ENCODE peak calls at places on chromosomes 11 and 22, in five cellular contexts. Z is esophagus squamous epithelium, R is stomach, S is HCT116, L is H54. H is an unnamed sample.
A peak's percentile ranks its signal among the peaks of the same experiment; 100 is the strongest.

GRCh38 chr22:18076060-18076497 is 1.7 kb upstream of the PEX26 start:
- DNase-seq in Z (no peak), R (peak; percentile 60), S (peak; percentile 75), L (no peak), H (peak; percentile 88)

GRCh38 chr22:26565889-26566288 is 24.0 kb downstream of the TPST2 start:
- DNase-seq in Z (no peak), R (no peak), S (no peak), L (no peak), H (no peak)

GRCh38 chr22:44291265-44292006 is 21.3 kb downstream of the SHISAL1 start:
- DNase-seq in Z (no peak), R (no peak), S (no peak), L (no peak), H (peak; percentile 5)

GRCh38 chr22:28855355-28856094 is 27.8 kb upstream of the ZNRF3 start:
- DNase-seq in Z (no peak), R (peak; percentile 42), S (peak; percentile 73), L (peak; percentile 20), H (peak; percentile 83)

GRCh38 chr11:75159081-75159953 is 8.4 kb downstream of the SLCO2B1 start:
- DNase-seq in Z (no peak), R (peak; percentile 74), S (no peak), L (no peak), H (no peak)

GRCh38 chr11:1925373-1926155 is 6.1 kb downstream of the TNNT3 start:
- DNase-seq in Z (no peak), R (no peak), S (no peak), L (no peak), H (no peak)

GRCh38 chr22:35314161-35314942 is 14.7 kb downstream of the TOM1 start:
- DNase-seq in Z (no peak), R (no peak), S (no peak), L (no peak), H (no peak)

GRCh38 chr11:64263947-64264317 is 12.6 kb downstream of the PLCB3 start:
- DNase-seq in Z (no peak), R (no peak), S (no peak), L (no peak), H (no peak)

GRCh38 chr11:106386519-106386918 is 309.1 kb downstream of the AASDHPPT start:
- DNase-seq in Z (no peak), R (no peak), S (no peak), L (no peak), H (no peak)

GRCh38 chr22:50019316-50019715 is 6.8 kb upstream of the IL17REL start:
- DNase-seq in Z (no peak), R (no peak), S (no peak), L (no peak), H (no peak)

GRCh38 chr22:19105867-19106802 is 16.1 kb downstream of the DGCR2 start:
- DNase-seq in Z (no peak), R (no peak), S (no peak), L (no peak), H (peak; percentile 66)

GRCh38 chr11:76048763-76049162 is 157.5 kb downstream of the WNT11 start:
- DNase-seq in Z (no peak), R (no peak), S (peak; percentile 13), L (no peak), H (peak; percentile 77)

GRCh38 chr11:114073506-114074381 is 14.2 kb downstream of the ZBTB16 start:
- DNase-seq in Z (no peak), R (no peak), S (no peak), L (no peak), H (peak; percentile 12)

GRCh38 chr22:49212002-49212401 is 615.7 kb downstream of the BRD1 start:
- DNase-seq in Z (no peak), R (peak; percentile 23), S (no peak), L (no peak), H (no peak)

GRCh38 chr11:14742849-14743248 is 99.2 kb downstream of the PDE3B start:
- DNase-seq in Z (no peak), R (no peak), S (no peak), L (no peak), H (no peak)

GRCh38 chr22:24994070-24994763 is 41.7 kb downstream of the KIAA1671 start:
- DNase-seq in Z (no peak), R (peak; percentile 58), S (peak; percentile 73), L (peak; percentile 68), H (no peak)

GRCh38 chr11:45141631-45142030 is 4.8 kb upstream of the PRDM11 start:
- DNase-seq in Z (no peak), R (no peak), S (no peak), L (no peak), H (no peak)

GRCh38 chr22:48565901-48566501 is 1261.7 kb downstream of the BRD1 start:
- DNase-seq in Z (no peak), R (no peak), S (no peak), L (no peak), H (no peak)

GRCh38 chr11:86176165-86176884 is 68.2 kb upstream of the EED start:
- DNase-seq in Z (no peak), R (no peak), S (no peak), L (no peak), H (peak; percentile 95)

GRCh38 chr11:121930004-121930965 is 185.7 kb downstream of the BLID start:
- DNase-seq in Z (no peak), R (no peak), S (no peak), L (no peak), H (no peak)

GRCh38 chr11:3920148-3920852 is 64.8 kb downstream of the STIM1 start:
- DNase-seq in Z (no peak), R (peak; percentile 44), S (peak; percentile 44), L (no peak), H (peak; percentile 91)

GRCh38 chr11:34824425-34824824 is 91.8 kb downstream of the APIP start:
- DNase-seq in Z (no peak), R (no peak), S (no peak), L (no peak), H (no peak)

GRCh38 chr22:42883121-42883520 is 26.0 kb upstream of the ARFGAP3 start:
- DNase-seq in Z (no peak), R (no peak), S (no peak), L (no peak), H (no peak)

GRCh38 chr11:93908689-93909088 is 58.3 kb upstream of the VSTM5 start:
- DNase-seq in Z (no peak), R (no peak), S (no peak), L (peak; percentile 42), H (no peak)

GRCh38 chr11:119860561-119861094 is 131.6 kb upstream of the NECTIN1 start:
- DNase-seq in Z (no peak), R (no peak), S (no peak), L (no peak), H (no peak)

GRCh38 chr11:18365736-18366135 is 28.6 kb upstream of the LDHA start:
- DNase-seq in Z (no peak), R (no peak), S (no peak), L (no peak), H (peak; percentile 22)

GRCh38 chr22:31347251-31348008 is 1.3 kb upstream of the PATZ1 start:
- DNase-seq in Z (no peak), R (peak; percentile 67), S (peak; percentile 50), L (no peak), H (peak; percentile 75)

GRCh38 chr22:43587574-43587973 is 175.8 kb downstream of the MPPED1 start:
- DNase-seq in Z (no peak), R (no peak), S (no peak), L (no peak), H (no peak)

DNA sequence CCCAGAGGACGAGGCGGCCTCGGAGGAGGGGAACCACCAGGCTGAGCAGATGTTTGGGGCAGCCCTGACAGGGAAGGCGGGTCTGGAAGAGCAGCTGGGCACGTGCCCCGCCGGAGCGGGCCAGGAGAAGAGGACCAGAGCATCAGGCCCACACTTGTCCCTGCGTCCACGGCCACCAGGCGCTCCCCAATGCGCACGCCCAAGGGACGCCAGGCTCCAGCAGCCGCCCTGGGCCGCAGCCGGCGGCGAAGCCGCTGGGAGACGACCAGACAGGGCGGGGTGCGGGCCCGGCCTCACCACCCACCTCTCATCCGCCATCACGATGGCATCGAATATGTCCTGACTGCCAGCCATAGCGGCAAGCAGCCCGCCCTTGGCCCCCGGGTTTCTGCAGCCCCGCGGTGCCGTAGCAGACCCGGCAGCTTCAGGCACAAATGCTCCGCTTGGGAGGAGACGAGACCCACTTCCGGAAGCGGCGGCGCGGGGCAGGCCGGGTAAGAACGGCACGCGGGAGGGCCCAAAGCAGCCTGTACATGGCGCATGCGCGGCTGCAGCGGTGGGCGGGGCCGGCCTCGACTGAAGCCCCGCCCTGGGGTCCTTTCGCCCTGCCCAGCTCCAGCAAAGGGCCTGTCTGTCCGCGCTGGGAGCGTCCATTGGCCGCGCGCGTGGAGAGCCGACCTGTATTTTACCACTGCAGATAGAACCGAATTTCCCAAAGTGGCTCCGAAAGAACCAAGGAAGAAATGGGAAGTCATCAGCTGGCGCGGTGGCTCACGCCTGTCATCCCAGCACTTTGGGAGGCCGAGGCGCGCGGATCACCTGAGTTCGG is at the start of gene LTO1:
- DNase-seq in Z (peak; percentile 81), R (peak; percentile 98), S (peak; percentile 87), L (peak; percentile 92), H (peak; percentile 97)
- TF ChIP-seq POLR2A in Z (peak; percentile 55), R (no peak), S (peak; percentile 19), L (peak; percentile 77), H (peak; percentile 93)

DNA sequence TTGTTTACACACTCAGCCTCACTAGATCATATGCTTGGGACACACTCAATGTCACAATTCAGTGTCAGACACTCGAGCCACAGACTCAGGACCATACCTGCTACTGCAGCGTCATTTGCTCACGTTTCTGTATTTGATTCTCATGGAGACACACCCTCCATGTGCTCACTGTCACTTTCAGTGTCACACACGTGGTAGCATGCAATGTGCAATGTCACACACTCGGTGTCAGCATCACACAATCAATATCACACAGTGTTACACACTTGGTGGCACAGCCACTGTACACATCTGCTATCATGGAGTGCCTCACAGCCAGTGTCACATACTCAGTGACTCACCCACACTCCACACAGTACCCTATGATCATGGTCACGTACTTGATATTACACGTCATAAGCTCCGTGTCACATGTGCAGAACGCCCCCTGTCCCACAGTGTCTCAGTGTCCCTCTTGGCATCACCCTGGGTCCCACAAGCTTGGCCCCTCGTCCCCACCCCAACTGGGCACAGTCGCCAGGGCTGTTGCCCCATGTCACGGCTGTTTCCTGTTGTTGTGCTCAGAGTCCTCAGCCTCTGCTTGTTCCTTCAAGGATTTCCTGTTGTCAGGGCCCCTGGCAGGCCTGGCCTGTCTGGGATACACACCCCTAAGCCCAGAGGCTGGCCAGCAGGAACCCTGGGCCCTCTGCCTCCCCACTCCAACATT is 49.6 kb downstream of the PDE2A start:
- DNase-seq in Z (no peak), R (no peak), S (no peak), L (no peak), H (no peak)
- TF ChIP-seq POLR2A in Z (no peak), R (no peak), S (no peak), L (no peak), H (no peak)

GRCh38 chr11:22690891-22691290 is 24.5 kb downstream of the GAS2 start:
- DNase-seq in Z (no peak), R (no peak), S (no peak), L (no peak), H (no peak)
- TF ChIP-seq POLR2A in Z (no peak), R (no peak), S (no peak), L (no peak), H (no peak)

DNA sequence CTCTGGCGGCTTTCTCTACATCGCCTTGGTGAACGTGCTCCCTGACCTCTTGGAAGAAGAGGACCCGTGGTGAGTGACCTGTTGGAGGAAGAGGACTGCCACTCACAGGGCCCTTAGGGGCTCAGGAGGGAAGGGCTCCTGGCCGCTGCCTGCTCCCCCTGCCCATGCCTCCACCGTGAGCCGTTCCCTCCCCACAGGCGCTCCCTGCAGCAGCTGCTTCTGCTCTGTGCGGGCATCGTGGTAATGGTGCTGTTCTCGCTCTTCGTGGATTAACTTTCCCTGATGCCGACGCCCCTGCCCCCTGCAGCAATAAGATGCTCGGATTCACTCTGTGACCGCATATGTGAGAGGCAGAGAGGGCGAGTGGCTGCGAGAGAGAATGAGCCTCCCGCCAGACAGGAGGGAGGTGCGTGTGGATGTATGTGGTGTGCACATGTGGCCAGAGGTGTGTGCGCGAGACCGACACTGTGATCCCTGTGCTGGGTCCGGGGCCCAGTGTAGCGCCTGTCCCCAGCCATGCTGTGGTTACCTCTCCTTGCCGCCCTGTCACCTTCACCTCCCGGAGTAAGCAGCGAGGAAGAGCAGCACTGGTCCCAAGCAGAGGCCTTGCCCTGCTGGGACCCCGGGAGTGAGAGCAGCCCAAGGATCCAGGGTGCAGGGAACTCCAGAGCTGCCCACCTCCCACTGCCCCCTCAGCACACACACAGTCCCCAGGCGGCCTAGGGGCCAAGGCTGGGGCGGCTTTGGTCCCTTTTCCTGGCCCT is 6.9 kb downstream of the SLC39A13 start:
- DNase-seq in Z (no peak), R (no peak), S (no peak), L (no peak), H (no peak)
- TF ChIP-seq POLR2A in Z (no peak), R (no peak), S (no peak), L (peak; percentile 28), H (peak; percentile 10)

H was measured in erythroblast.